ENCODE peak calls at places on chromosomes 6 and 20, in nine cellular contexts. E is stimulated activated CD4-positive, alpha-beta T cell treated with anti-CD3 and anti-CD28 coated beads, TNF-alpha, amount 100 ng/mL, for 4 hours; Z is NCI-H1048; X is activated T-cell treated with anti-CD3 and anti-CD28 coated beads for 24 hours; U is neural crest cell; V is heart right ventricle; Q is skeletal muscle cell; S is mucosa of gallbladder; B is foreskin fibroblast. T is an unnamed sample.

GRCh38 chr6:46983007-46983411 is 59.1 kb downstream of the ADGRF1 start:
- DNase-seq in E (no peak), Z (no peak), X (no peak), U (no peak), V (no peak), Q (no peak), S (no peak), B (peak; percentile 35), T (no peak)

GRCh38 chr20:3406481-3407425 is 716 bp downstream of the DNAAF9 start:
- DNase-seq in E (no peak), Z (no peak), X (no peak), U (peak; percentile 9), V (peak; percentile 59), Q (peak; percentile 64), S (peak; percentile 41), B (peak; percentile 36), T (peak; percentile 37)

GRCh38 chr6:1242439-1242838 is 69.5 kb upstream of the FOXQ1 start:
- DNase-seq in E (no peak), Z (no peak), X (no peak), U (no peak), V (no peak), Q (no peak), S (no peak), B (peak; percentile 43), T (no peak)

GRCh38 chr6:106974337-106974998 is at the start of gene CD24:
- DNase-seq in E (peak; percentile 5), Z (peak; percentile 28), X (no peak), U (peak; percentile 81), V (no peak), Q (no peak), S (peak; percentile 69), B (no peak), T (peak; percentile 90)

GRCh38 chr6:6695711-6696048 is 107.2 kb downstream of the LY86 start:
- DNase-seq in E (no peak), Z (no peak), X (no peak), U (no peak), V (no peak), Q (no peak), S (no peak), B (no peak), T (no peak)

GRCh38 chr6:157143171-157143884 is 180.0 kb downstream of the TMEM242 start:
- DNase-seq in E (no peak), Z (no peak), X (peak; percentile 7), U (no peak), V (peak; percentile 60), Q (peak; percentile 35), S (no peak), B (peak; percentile 82), T (no peak)

GRCh38 chr6:161303628-161304340 is 29.9 kb upstream of the AGPAT4 start:
- DNase-seq in E (no peak), Z (no peak), X (no peak), U (no peak), V (no peak), Q (no peak), S (no peak), B (peak; percentile 9), T (no peak)

GRCh38 chr6:110720066-110720465 is 95.2 kb downstream of the CDK19 start:
- DNase-seq in E (no peak), Z (no peak), X (no peak), U (no peak), V (no peak), Q (no peak), S (no peak), B (no peak), T (no peak)

GRCh38 chr6:142881290-142881689 is 63.7 kb downstream of the HIVEP2 start:
- DNase-seq in E (no peak), Z (no peak), X (no peak), U (no peak), V (no peak), Q (no peak), S (no peak), B (no peak), T (no peak)

GRCh38 chr6:162962093-162962492 is 234.3 kb downstream of the PACRG start:
- DNase-seq in E (no peak), Z (no peak), X (no peak), U (no peak), V (no peak), Q (no peak), S (no peak), B (peak; percentile 67), T (no peak)

GRCh38 chr20:59933296-59933848 is at the start of gene SYCP2:
- DNase-seq in E (peak; percentile 47), Z (no peak), X (peak; percentile 44), U (no peak), V (peak; percentile 50), Q (no peak), S (peak; percentile 64), B (peak; percentile 39), T (peak; percentile 81)

GRCh38 chr6:81938991-81939773 is 186.7 kb upstream of the TENT5A start:
- DNase-seq in E (no peak), Z (no peak), X (no peak), U (no peak), V (no peak), Q (no peak), S (no peak), B (peak; percentile 23), T (no peak)

GRCh38 chr20:58604410-58604881 is 46.6 kb upstream of the STX16 start:
- DNase-seq in E (no peak), Z (no peak), X (no peak), U (no peak), V (no peak), Q (no peak), S (peak; percentile 25), B (no peak), T (no peak)

GRCh38 chr20:23244207-23244915 is 106.2 kb upstream of the NXT1 start:
- DNase-seq in E (no peak), Z (no peak), X (no peak), U (no peak), V (no peak), Q (no peak), S (peak; percentile 12), B (no peak), T (no peak)

GRCh38 chr6:112298816-112299281 is 44.5 kb upstream of the LAMA4 start:
- DNase-seq in E (no peak), Z (no peak), X (no peak), U (no peak), V (no peak), Q (peak; percentile 87), S (no peak), B (peak; percentile 76), T (no peak)

GRCh38 chr6:158286413-158286812 is 25.9 kb upstream of the TULP4 start:
- DNase-seq in E (no peak), Z (no peak), X (no peak), U (no peak), V (no peak), Q (no peak), S (no peak), B (no peak), T (no peak)

GRCh38 chr6:2920671-2921112 is 17.6 kb upstream of the SERPINB9 start:
- DNase-seq in E (no peak), Z (no peak), X (no peak), U (no peak), V (no peak), Q (no peak), S (no peak), B (no peak), T (no peak)